ENCODE peak calls at places on chromosomes 5 and 9, in six cellular contexts. One of them, this sample, is unnamed.

GRCh38 chr5:173726848-173727557 is 110.6 kb upstream of the BOD1 start:
- DNase-seq in psoas muscle: no peak
- DNase-seq in C1 segment of cervical spinal cord: no peak
- DNase-seq in heart right ventricle: no peak
- DNase-seq in activated CD4-positive, alpha-beta T cell treated with anti-CD3 and anti-CD28 coated beads, Interleukin-2, amount 50 U/mL, for 24 hours: no peak
- DNase-seq in T-helper 17 cell: no peak
- DNase-seq in this sample: no peak

GRCh38 chr9:36138496-36138895 is 2.0 kb downstream of the GLIPR2 start:
- DNase-seq in activated CD4-positive, alpha-beta T cell treated with anti-CD3 and anti-CD28 coated beads, Interleukin-2, amount 50 U/mL, for 24 hours: no peak
- DNase-seq in T-helper 17 cell: no peak
- DNase-seq in C1 segment of cervical spinal cord: no peak
- DNase-seq in psoas muscle: no peak
- DNase-seq in heart right ventricle: no peak
- DNase-seq in this sample: no peak

GRCh38 chr5:154648706-154649105 is 106.5 kb upstream of the LARP1 start:
- DNase-seq in heart right ventricle: no peak
- DNase-seq in C1 segment of cervical spinal cord: no peak
- DNase-seq in T-helper 17 cell: no peak
- DNase-seq in psoas muscle: no peak
- DNase-seq in activated CD4-positive, alpha-beta T cell treated with anti-CD3 and anti-CD28 coated beads, Interleukin-2, amount 50 U/mL, for 24 hours: no peak
- DNase-seq in this sample: no peak

GRCh38 chr5:61969761-61970160 is 336.2 kb upstream of the KIF2A start:
- DNase-seq in psoas muscle: no peak
- DNase-seq in heart right ventricle: no peak
- DNase-seq in C1 segment of cervical spinal cord: no peak
- DNase-seq in T-helper 17 cell: no peak
- DNase-seq in activated CD4-positive, alpha-beta T cell treated with anti-CD3 and anti-CD28 coated beads, Interleukin-2, amount 50 U/mL, for 24 hours: no peak
- DNase-seq in this sample: no peak

GRCh38 chr5:5165541-5166002 is 25.4 kb downstream of the ADAMTS16 start:
- DNase-seq in activated CD4-positive, alpha-beta T cell treated with anti-CD3 and anti-CD28 coated beads, Interleukin-2, amount 50 U/mL, for 24 hours: no peak
- DNase-seq in T-helper 17 cell: no peak
- DNase-seq in psoas muscle: no peak
- DNase-seq in heart right ventricle: no peak
- DNase-seq in C1 segment of cervical spinal cord: no peak
- DNase-seq in this sample: no peak

GRCh38 chr9:38096238-38096805 is 27.3 kb upstream of the SHB start:
- DNase-seq in psoas muscle: peak
- DNase-seq in C1 segment of cervical spinal cord: no peak
- DNase-seq in heart right ventricle: no peak
- DNase-seq in activated CD4-positive, alpha-beta T cell treated with anti-CD3 and anti-CD28 coated beads, Interleukin-2, amount 50 U/mL, for 24 hours: no peak
- DNase-seq in T-helper 17 cell: no peak
- DNase-seq in this sample: no peak

GRCh38 chr9:79578891-79579290 is 7.1 kb downstream of the TLE4 start:
- DNase-seq in activated CD4-positive, alpha-beta T cell treated with anti-CD3 and anti-CD28 coated beads, Interleukin-2, amount 50 U/mL, for 24 hours: no peak
- DNase-seq in T-helper 17 cell: no peak
- DNase-seq in C1 segment of cervical spinal cord: no peak
- DNase-seq in psoas muscle: no peak
- DNase-seq in heart right ventricle: no peak
- DNase-seq in this sample: no peak

GRCh38 chr9:105093685-105094084 is 150.8 kb upstream of the SLC44A1 start:
- DNase-seq in heart right ventricle: no peak
- DNase-seq in T-helper 17 cell: no peak
- DNase-seq in C1 segment of cervical spinal cord: no peak
- DNase-seq in psoas muscle: no peak
- DNase-seq in activated CD4-positive, alpha-beta T cell treated with anti-CD3 and anti-CD28 coated beads, Interleukin-2, amount 50 U/mL, for 24 hours: no peak
- DNase-seq in this sample: no peak

This sample was measured in effector CD8-positive, alpha-beta T cell.